ENCODE peak calls at places on chromosome 21, in four cellular contexts. R is psoas muscle; P is prostate gland; G is stimulated activated CD4-positive, alpha-beta T cell treated with anti-CD3 and anti-CD28 coated beads, Interleukin-2, amount 100 ng/mL, for 48 hours. Z is an unnamed sample.

GRCh38 chr21:38986460-38987395 is 181.0 kb downstream of the ETS2 start:
- DNase-seq in R (no peak), P (no peak), G (no peak), Z (no peak)

GRCh38 chr21:41562101-41563000 is 54.4 kb upstream of the TMPRSS2 start:
- DNase-seq in R (no peak), P (no peak), G (no peak), Z (no peak)

GRCh38 chr21:38240121-38240520 is 16.7 kb upstream of the KCNJ15 start:
- DNase-seq in R (no peak), P (no peak), G (no peak), Z (no peak)

GRCh38 chr21:36535618-36536241 is 55.8 kb upstream of the CLDN14 start:
- DNase-seq in R (no peak), P (no peak), G (no peak), Z (no peak)

GRCh38 chr21:42214921-42215320 is 4.0 kb upstream of the ABCG1 start:
- DNase-seq in R (no peak), P (no peak), G (no peak), Z (no peak)

GRCh38 chr21:26042181-26042876 is 128.2 kb downstream of the APP start:
- DNase-seq in R (no peak), P (no peak), G (no peak), Z (no peak)

GRCh38 chr21:25402134-25402957 is 204.9 kb downstream of the MRPL39 start:
- DNase-seq in R (no peak), P (no peak), G (no peak), Z (no peak)

GRCh38 chr21:38664315-38664714 is 141.4 kb upstream of the ETS2 start:
- DNase-seq in R (no peak), P (no peak), G (no peak), Z (no peak)

GRCh38 chr21:42039911-42040351 is 29.8 kb upstream of the ZBTB21 start:
- DNase-seq in R (no peak), P (no peak), G (no peak), Z (no peak)

GRCh38 chr21:45404726-45405270 is at the start of gene COL18A1:
- DNase-seq in R (peak), P (peak), G (peak), Z (no peak)